ENCODE peak calls at places on chromosomes 1 and 21, in eight cellular contexts. One of them, this sample, is unnamed.

GRCh38 chr21:21712761-21713558 is 714.8 kb downstream of the NCAM2 start:
- DNase-seq in sigmoid colon: no peak
- DNase-seq in transverse colon: no peak
- DNase-seq in A549: no peak
- DNase-seq in ovary: no peak
- DNase-seq in H1: no peak
- DNase-seq in stomach: no peak
- DNase-seq in upper lobe of left lung: no peak
- DNase-seq in this sample: no peak

GRCh38 chr1:164764333-164764732 is 205.3 kb downstream of the PBX1 start:
- DNase-seq in sigmoid colon: no peak
- DNase-seq in transverse colon: no peak
- DNase-seq in A549: no peak
- DNase-seq in ovary: no peak
- DNase-seq in H1: no peak
- DNase-seq in stomach: no peak
- DNase-seq in upper lobe of left lung: no peak
- DNase-seq in this sample: no peak

GRCh38 chr1:209819059-209819458 is 8.7 kb upstream of the UTP25 start:
- DNase-seq in sigmoid colon: no peak
- DNase-seq in transverse colon: no peak
- DNase-seq in A549: no peak
- DNase-seq in ovary: no peak
- DNase-seq in H1: no peak
- DNase-seq in stomach: no peak
- DNase-seq in upper lobe of left lung: no peak
- DNase-seq in this sample: no peak

GRCh38 chr21:36563301-36563926 is 83.5 kb upstream of the CLDN14 start:
- DNase-seq in sigmoid colon: no peak
- DNase-seq in transverse colon: no peak
- DNase-seq in A549: no peak
- DNase-seq in ovary: no peak
- DNase-seq in H1: no peak
- DNase-seq in stomach: no peak
- DNase-seq in upper lobe of left lung: no peak
- DNase-seq in this sample: no peak

GRCh38 chr21:44513389-44514217 is 26.4 kb downstream of the KRTAP10-1 start:
- DNase-seq in sigmoid colon: no peak
- DNase-seq in transverse colon: no peak
- DNase-seq in A549: no peak
- DNase-seq in ovary: no peak
- DNase-seq in H1: no peak
- DNase-seq in stomach: no peak
- DNase-seq in upper lobe of left lung: peak
- DNase-seq in this sample: no peak

GRCh38 chr1:241464985-241465384 is 54.6 kb downstream of the FH start:
- DNase-seq in sigmoid colon: no peak
- DNase-seq in transverse colon: no peak
- DNase-seq in A549: no peak
- DNase-seq in ovary: no peak
- DNase-seq in H1: no peak
- DNase-seq in stomach: no peak
- DNase-seq in upper lobe of left lung: no peak
- DNase-seq in this sample: no peak

GRCh38 chr1:220810179-220810653 is 23.5 kb downstream of the MTARC1 start:
- DNase-seq in sigmoid colon: peak
- DNase-seq in transverse colon: peak
- DNase-seq in A549: peak
- DNase-seq in ovary: peak
- DNase-seq in H1: peak
- DNase-seq in stomach: peak
- DNase-seq in upper lobe of left lung: peak
- DNase-seq in this sample: peak

GRCh38 chr21:43797925-43798715 is 8.7 kb downstream of the RRP1 start:
- DNase-seq in sigmoid colon: no peak
- DNase-seq in transverse colon: no peak
- DNase-seq in A549: no peak
- DNase-seq in ovary: no peak
- DNase-seq in H1: no peak
- DNase-seq in stomach: no peak
- DNase-seq in upper lobe of left lung: peak
- DNase-seq in this sample: no peak

GRCh38 chr1:160061376-160062100 is 8.4 kb downstream of the KCNJ10 start:
- DNase-seq in sigmoid colon: no peak
- DNase-seq in transverse colon: no peak
- DNase-seq in A549: no peak
- DNase-seq in ovary: no peak
- DNase-seq in H1: no peak
- DNase-seq in stomach: no peak
- DNase-seq in upper lobe of left lung: no peak
- DNase-seq in this sample: no peak

GRCh38 chr1:63663301-63663700 is 70.1 kb downstream of the PGM1 start:
- DNase-seq in sigmoid colon: no peak
- DNase-seq in transverse colon: no peak
- DNase-seq in A549: peak
- DNase-seq in ovary: no peak
- DNase-seq in H1: no peak
- DNase-seq in stomach: no peak
- DNase-seq in upper lobe of left lung: no peak
- DNase-seq in this sample: no peak

GRCh38 chr21:35390013-35390776 is 341.1 kb upstream of the RUNX1 start:
- DNase-seq in sigmoid colon: peak
- DNase-seq in transverse colon: no peak
- DNase-seq in A549: no peak
- DNase-seq in ovary: no peak
- DNase-seq in H1: no peak
- DNase-seq in stomach: peak
- DNase-seq in upper lobe of left lung: no peak
- DNase-seq in this sample: no peak

GRCh38 chr21:31449912-31450535 is 106.0 kb upstream of the TIAM1 start:
- DNase-seq in sigmoid colon: peak
- DNase-seq in transverse colon: no peak
- DNase-seq in A549: no peak
- DNase-seq in ovary: no peak
- DNase-seq in H1: no peak
- DNase-seq in stomach: no peak
- DNase-seq in upper lobe of left lung: no peak
- DNase-seq in this sample: no peak

GRCh38 chr21:36859744-36860501 is 106.5 kb downstream of the HLCS start:
- DNase-seq in sigmoid colon: peak
- DNase-seq in transverse colon: peak
- DNase-seq in A549: peak
- DNase-seq in ovary: peak
- DNase-seq in H1: peak
- DNase-seq in stomach: peak
- DNase-seq in upper lobe of left lung: no peak
- DNase-seq in this sample: peak

GRCh38 chr1:39183503-39184353 is 20.8 kb upstream of the MACF1 start:
- DNase-seq in sigmoid colon: no peak
- DNase-seq in transverse colon: peak
- DNase-seq in A549: peak
- DNase-seq in ovary: no peak
- DNase-seq in H1: peak
- DNase-seq in stomach: peak
- DNase-seq in upper lobe of left lung: no peak
- DNase-seq in this sample: no peak

GRCh38 chr1:15323989-15324866 is 77.2 kb downstream of the FHAD1 start:
- DNase-seq in sigmoid colon: no peak
- DNase-seq in transverse colon: no peak
- DNase-seq in A549: no peak
- DNase-seq in ovary: no peak
- DNase-seq in H1: no peak
- DNase-seq in stomach: no peak
- DNase-seq in upper lobe of left lung: no peak
- DNase-seq in this sample: no peak

GRCh38 chr1:92411511-92411910 is 75.2 kb downstream of the GFI1 start:
- DNase-seq in sigmoid colon: no peak
- DNase-seq in transverse colon: peak
- DNase-seq in A549: no peak
- DNase-seq in ovary: no peak
- DNase-seq in H1: no peak
- DNase-seq in stomach: no peak
- DNase-seq in upper lobe of left lung: no peak
- DNase-seq in this sample: no peak

GRCh38 chr1:20476260-20477038 is 9.6 kb downstream of the CAMK2N1 start:
- DNase-seq in sigmoid colon: no peak
- DNase-seq in transverse colon: peak
- DNase-seq in A549: peak
- DNase-seq in ovary: peak
- DNase-seq in H1: peak
- DNase-seq in stomach: peak
- DNase-seq in upper lobe of left lung: peak
- DNase-seq in this sample: no peak

GRCh38 chr21:39048574-39048973 is 134.7 kb downstream of the PSMG1 start:
- DNase-seq in sigmoid colon: peak
- DNase-seq in transverse colon: no peak
- DNase-seq in A549: no peak
- DNase-seq in ovary: no peak
- DNase-seq in H1: no peak
- DNase-seq in stomach: no peak
- DNase-seq in upper lobe of left lung: no peak
- DNase-seq in this sample: no peak

GRCh38 chr1:161869291-161869690 is 103.2 kb downstream of the ATF6 start:
- DNase-seq in sigmoid colon: no peak
- DNase-seq in transverse colon: no peak
- DNase-seq in A549: no peak
- DNase-seq in ovary: no peak
- DNase-seq in H1: no peak
- DNase-seq in stomach: no peak
- DNase-seq in upper lobe of left lung: no peak
- DNase-seq in this sample: no peak

GRCh38 chr1:158098256-158098655 is 82.4 kb upstream of the CD1D start:
- DNase-seq in sigmoid colon: no peak
- DNase-seq in transverse colon: no peak
- DNase-seq in A549: no peak
- DNase-seq in ovary: no peak
- DNase-seq in H1: no peak
- DNase-seq in stomach: no peak
- DNase-seq in upper lobe of left lung: no peak
- DNase-seq in this sample: no peak

GRCh38 chr1:154212083-154212482 is 6.0 kb upstream of the CFAP141 start:
- DNase-seq in sigmoid colon: no peak
- DNase-seq in transverse colon: no peak
- DNase-seq in A549: no peak
- DNase-seq in ovary: no peak
- DNase-seq in H1: no peak
- DNase-seq in stomach: no peak
- DNase-seq in upper lobe of left lung: no peak
- DNase-seq in this sample: no peak

GRCh38 chr1:19029191-19030085 is 73.0 kb upstream of the IFFO2 start:
- DNase-seq in sigmoid colon: no peak
- DNase-seq in transverse colon: no peak
- DNase-seq in A549: no peak
- DNase-seq in ovary: no peak
- DNase-seq in H1: no peak
- DNase-seq in stomach: no peak
- DNase-seq in upper lobe of left lung: no peak
- DNase-seq in this sample: no peak

GRCh38 chr1:34212673-34213072 is 36.0 kb downstream of the C1orf94 start:
- DNase-seq in sigmoid colon: no peak
- DNase-seq in transverse colon: no peak
- DNase-seq in A549: no peak
- DNase-seq in ovary: no peak
- DNase-seq in H1: no peak
- DNase-seq in stomach: no peak
- DNase-seq in upper lobe of left lung: no peak
- DNase-seq in this sample: no peak

GRCh38 chr1:34213976-34214375 is 37.3 kb downstream of the C1orf94 start:
- DNase-seq in sigmoid colon: no peak
- DNase-seq in transverse colon: no peak
- DNase-seq in A549: no peak
- DNase-seq in ovary: no peak
- DNase-seq in H1: no peak
- DNase-seq in stomach: no peak
- DNase-seq in upper lobe of left lung: no peak
- DNase-seq in this sample: no peak
- TF ChIP-seq EP300 in sigmoid colon: no peak
- TF ChIP-seq EP300 in transverse colon: no peak
- TF ChIP-seq EP300 in A549: no peak
- TF ChIP-seq EP300 in ovary: no peak
- TF ChIP-seq EP300 in H1: no peak
- TF ChIP-seq EP300 in stomach: no peak
- TF ChIP-seq EP300 in upper lobe of left lung: no peak
- TF ChIP-seq EP300 in this sample: no peak

GRCh38 chr1:185537601-185538000 is 196.6 kb upstream of the HMCN1 start:
- DNase-seq in sigmoid colon: no peak
- DNase-seq in transverse colon: no peak
- DNase-seq in A549: no peak
- DNase-seq in ovary: no peak
- DNase-seq in H1: no peak
- DNase-seq in stomach: no peak
- DNase-seq in upper lobe of left lung: no peak
- DNase-seq in this sample: no peak
- TF ChIP-seq POLR2A in sigmoid colon: no peak
- TF ChIP-seq POLR2A in transverse colon: no peak
- TF ChIP-seq POLR2A in A549: no peak
- TF ChIP-seq POLR2A in ovary: no peak
- TF ChIP-seq POLR2A in H1: no peak
- TF ChIP-seq POLR2A in stomach: no peak
- TF ChIP-seq POLR2A in upper lobe of left lung: no peak
- TF ChIP-seq POLR2A in this sample: no peak

GRCh38 chr1:22653741-22654140 is 705 bp downstream of the C1QB start:
- DNase-seq in sigmoid colon: no peak
- DNase-seq in transverse colon: no peak
- DNase-seq in A549: no peak
- DNase-seq in ovary: no peak
- DNase-seq in H1: no peak
- DNase-seq in stomach: no peak
- DNase-seq in upper lobe of left lung: no peak
- DNase-seq in this sample: no peak
- H3K4me3 ChIP-seq in sigmoid colon: no peak
- H3K4me3 ChIP-seq in transverse colon: peak
- H3K4me3 ChIP-seq in A549: no peak
- H3K4me3 ChIP-seq in ovary: no peak
- H3K4me3 ChIP-seq in H1: no peak
- H3K4me3 ChIP-seq in stomach: peak
- H3K4me3 ChIP-seq in upper lobe of left lung: peak
- H3K4me3 ChIP-seq in this sample: peak

GRCh38 chr1:78291443-78291842 is 199.3 kb upstream of the PTGFR start:
- DNase-seq in sigmoid colon: no peak
- DNase-seq in transverse colon: no peak
- DNase-seq in A549: no peak
- DNase-seq in ovary: no peak
- DNase-seq in H1: no peak
- DNase-seq in stomach: no peak
- DNase-seq in upper lobe of left lung: no peak
- DNase-seq in this sample: peak

GRCh38 chr1:78289606-78290005 is 201.2 kb upstream of the PTGFR start:
- DNase-seq in sigmoid colon: no peak
- DNase-seq in transverse colon: no peak
- DNase-seq in A549: no peak
- DNase-seq in ovary: no peak
- DNase-seq in H1: no peak
- DNase-seq in stomach: no peak
- DNase-seq in upper lobe of left lung: no peak
- DNase-seq in this sample: no peak

GRCh38 chr1:78291872-78292271 is 198.9 kb upstream of the PTGFR start:
- DNase-seq in sigmoid colon: no peak
- DNase-seq in transverse colon: no peak
- DNase-seq in A549: no peak
- DNase-seq in ovary: no peak
- DNase-seq in H1: no peak
- DNase-seq in stomach: no peak
- DNase-seq in upper lobe of left lung: no peak
- DNase-seq in this sample: no peak

GRCh38 chr1:78297828-78298227 is 192.9 kb upstream of the PTGFR start:
- DNase-seq in sigmoid colon: no peak
- DNase-seq in transverse colon: no peak
- DNase-seq in A549: no peak
- DNase-seq in ovary: no peak
- DNase-seq in H1: no peak
- DNase-seq in stomach: no peak
- DNase-seq in upper lobe of left lung: no peak
- DNase-seq in this sample: no peak

GRCh38 chr1:78292361-78292760 is 198.4 kb upstream of the PTGFR start:
- DNase-seq in sigmoid colon: no peak
- DNase-seq in transverse colon: no peak
- DNase-seq in A549: no peak
- DNase-seq in ovary: no peak
- DNase-seq in H1: no peak
- DNase-seq in stomach: no peak
- DNase-seq in upper lobe of left lung: no peak
- DNase-seq in this sample: no peak
- TF ChIP-seq EP300 in sigmoid colon: no peak
- TF ChIP-seq EP300 in transverse colon: no peak
- TF ChIP-seq EP300 in A549: no peak
- TF ChIP-seq EP300 in ovary: no peak
- TF ChIP-seq EP300 in H1: no peak
- TF ChIP-seq EP300 in stomach: no peak
- TF ChIP-seq EP300 in upper lobe of left lung: no peak
- TF ChIP-seq EP300 in this sample: no peak

This sample was measured in tibial nerve.